ENCODE peak calls at places on chromosomes 1 and 21, in nine cellular contexts. K, P, F, N, J, V, Q, R and Y are unnamed samples.

GRCh38 chr1:212816567-212817278 is 25.0 kb downstream of the TATDN3 start:
- DNase-seq in K (no peak), P (no peak), F (peak; percentile 5), N (no peak), J (no peak), V (no peak), Q (no peak), R (no peak), Y (no peak)

GRCh38 chr21:34046917-34047316 is 26.5 kb upstream of the MRPS6 start:
- DNase-seq in K (no peak), P (no peak), F (no peak), N (no peak), J (no peak), V (peak; percentile 64), Q (no peak), R (no peak), Y (no peak)

GRCh38 chr1:51236548-51237312 is 657 bp downstream of the RNF11 start:
- DNase-seq in K (peak; percentile 59), P (peak; percentile 77), F (peak; percentile 65), N (peak; percentile 44), J (peak; percentile 55), V (peak; percentile 15), Q (peak; percentile 44), R (no peak), Y (peak; percentile 43)

GRCh38 chr1:176919386-176920378 is 244.8 kb downstream of the ASTN1 start:
- DNase-seq in K (no peak), P (no peak), F (no peak), N (no peak), J (no peak), V (no peak), Q (no peak), R (no peak), Y (no peak)

GRCh38 chr1:230228234-230228897 is 161.3 kb downstream of the GALNT2 start:
- DNase-seq in K (no peak), P (no peak), F (no peak), N (no peak), J (no peak), V (no peak), Q (no peak), R (no peak), Y (no peak)

GRCh38 chr1:220528679-220529529 is 968 bp downstream of the MARK1 start:
- DNase-seq in K (no peak), P (no peak), F (peak; percentile 23), N (peak; percentile 3), J (no peak), V (no peak), Q (no peak), R (no peak), Y (no peak)

GRCh38 chr1:245155186-245156040 is 628 bp downstream of the KIF26B start:
- DNase-seq in K (no peak), P (peak; percentile 64), F (peak; percentile 64), N (peak; percentile 38), J (peak; percentile 39), V (no peak), Q (no peak), R (no peak), Y (peak; percentile 18)

GRCh38 chr1:220876511-220877347 is 2.5 kb upstream of the HLX start:
- DNase-seq in K (peak; percentile 63), P (no peak), F (no peak), N (peak; percentile 47), J (no peak), V (no peak), Q (no peak), R (no peak), Y (no peak)

GRCh38 chr1:217943361-217943760 is 312.2 kb downstream of the SPATA17 start:
- DNase-seq in K (no peak), P (no peak), F (no peak), N (no peak), J (no peak), V (no peak), Q (no peak), R (no peak), Y (no peak)

GRCh38 chr1:46543761-46544560 is 7.5 kb downstream of the KNCN start:
- DNase-seq in K (no peak), P (no peak), F (no peak), N (no peak), J (no peak), V (no peak), Q (no peak), R (no peak), Y (no peak)
- H3K4me3 ChIP-seq in K (no peak overlapping the region), P (no peak overlapping the region), F (no peak overlapping the region), N (no peak overlapping the region), J (no peak overlapping the region), V (no peak overlapping the region), Q (no peak overlapping the region), R (no peak overlapping the region), Y (no peak overlapping the region)

GRCh38 chr1:177948336-177948972 is 21.4 kb downstream of the SEC16B start:
- DNase-seq in K (no peak), P (no peak), F (peak; percentile 82), N (peak; percentile 83), J (peak; percentile 85), V (peak; percentile 70), Q (peak; percentile 66), R (peak; percentile 62), Y (peak; percentile 69)
- H3K4me3 ChIP-seq in K (no peak overlapping the region), P (no peak overlapping the region), F (no peak overlapping the region), N (no peak overlapping the region), J (no peak overlapping the region), V (no peak overlapping the region), Q (no peak overlapping the region), R (no peak overlapping the region), Y (no peak overlapping the region)

DNA sequence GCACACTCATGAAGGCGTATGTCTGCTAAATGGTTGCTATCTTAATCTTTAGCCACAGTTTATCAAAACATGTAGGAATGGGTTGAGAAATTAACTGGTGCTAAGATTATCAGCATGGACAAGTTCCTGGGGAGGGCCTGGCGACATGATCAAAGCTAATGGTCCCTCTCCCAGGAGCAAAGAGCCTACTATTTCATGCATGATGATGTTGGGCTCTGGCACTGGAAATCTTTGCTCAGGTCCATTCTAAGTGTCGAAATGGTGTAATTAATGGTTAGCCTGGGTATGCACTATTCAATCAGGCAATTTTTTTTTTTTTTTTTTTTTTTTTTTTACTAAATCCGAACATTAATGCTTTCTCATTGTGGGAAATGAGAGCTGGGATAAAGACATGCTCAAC is 91.8 kb downstream of the SLC45A1 start:
- DNase-seq in K (no peak), P (no peak), F (no peak), N (no peak), J (no peak), V (no peak), Q (no peak), R (no peak), Y (no peak)
- H3K4me3 ChIP-seq in K (no peak overlapping the region), P (no peak overlapping the region), F (no peak overlapping the region), N (no peak overlapping the region), J (no peak overlapping the region), V (no peak overlapping the region), Q (no peak overlapping the region), R (no peak overlapping the region), Y (no peak overlapping the region)

DNA sequence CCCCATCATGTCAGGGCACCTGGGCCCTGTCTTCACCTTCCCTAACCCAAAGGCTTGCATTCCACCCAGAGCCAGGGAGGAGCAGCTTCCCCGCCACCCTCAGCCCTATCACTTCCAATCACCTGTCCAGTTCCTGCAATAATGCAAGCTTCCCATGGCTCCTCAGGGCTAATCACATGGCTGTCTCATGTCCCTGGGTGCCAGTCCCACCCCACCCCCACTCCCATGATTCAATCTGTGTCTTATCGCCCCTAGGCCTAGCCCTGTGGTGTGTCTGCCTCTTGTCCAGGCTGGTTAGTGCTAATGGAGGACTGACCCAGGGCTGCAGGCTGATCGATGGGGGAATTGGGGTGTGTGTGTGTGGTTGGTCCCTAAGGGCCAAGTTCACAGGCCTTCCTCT is 11.0 kb upstream of the PEAR1 start:
- DNase-seq in K (no peak), P (no peak), F (no peak), N (no peak), J (no peak), V (no peak), Q (no peak), R (no peak), Y (no peak)
- H3K4me3 ChIP-seq in K (no peak overlapping the region), P (no peak overlapping the region), F (no peak overlapping the region), N (no peak overlapping the region), J (no peak overlapping the region), V (no peak overlapping the region), Q (no peak overlapping the region), R (no peak overlapping the region), Y (no peak overlapping the region)

DNA sequence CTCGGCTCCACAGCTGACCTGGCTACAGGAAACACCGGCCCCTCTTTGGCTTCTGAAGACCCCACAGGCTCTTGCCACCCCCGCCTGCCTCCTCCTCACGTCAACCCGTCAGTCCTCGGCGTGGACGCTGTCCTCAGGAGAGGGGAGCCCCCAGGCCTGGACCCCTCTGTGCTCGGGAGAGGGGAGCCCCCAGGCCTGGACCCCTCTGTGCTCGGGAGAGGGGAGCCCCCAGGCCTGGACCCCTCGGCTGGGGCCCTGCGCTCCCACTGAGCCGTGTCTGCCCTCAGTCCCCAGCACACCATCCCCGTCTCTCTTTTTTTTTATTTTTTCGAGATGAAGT is 26.0 kb upstream of the C1orf159 start:
- DNase-seq in K (no peak), P (no peak), F (no peak), N (no peak), J (no peak), V (no peak), Q (no peak), R (no peak), Y (no peak)
- H3K4me3 ChIP-seq in K (no peak overlapping the region), P (no peak overlapping the region), F (no peak overlapping the region), N (no peak overlapping the region), J (no peak overlapping the region), V (no peak overlapping the region), Q (no peak overlapping the region), R (no peak overlapping the region), Y (no peak overlapping the region)

DNA sequence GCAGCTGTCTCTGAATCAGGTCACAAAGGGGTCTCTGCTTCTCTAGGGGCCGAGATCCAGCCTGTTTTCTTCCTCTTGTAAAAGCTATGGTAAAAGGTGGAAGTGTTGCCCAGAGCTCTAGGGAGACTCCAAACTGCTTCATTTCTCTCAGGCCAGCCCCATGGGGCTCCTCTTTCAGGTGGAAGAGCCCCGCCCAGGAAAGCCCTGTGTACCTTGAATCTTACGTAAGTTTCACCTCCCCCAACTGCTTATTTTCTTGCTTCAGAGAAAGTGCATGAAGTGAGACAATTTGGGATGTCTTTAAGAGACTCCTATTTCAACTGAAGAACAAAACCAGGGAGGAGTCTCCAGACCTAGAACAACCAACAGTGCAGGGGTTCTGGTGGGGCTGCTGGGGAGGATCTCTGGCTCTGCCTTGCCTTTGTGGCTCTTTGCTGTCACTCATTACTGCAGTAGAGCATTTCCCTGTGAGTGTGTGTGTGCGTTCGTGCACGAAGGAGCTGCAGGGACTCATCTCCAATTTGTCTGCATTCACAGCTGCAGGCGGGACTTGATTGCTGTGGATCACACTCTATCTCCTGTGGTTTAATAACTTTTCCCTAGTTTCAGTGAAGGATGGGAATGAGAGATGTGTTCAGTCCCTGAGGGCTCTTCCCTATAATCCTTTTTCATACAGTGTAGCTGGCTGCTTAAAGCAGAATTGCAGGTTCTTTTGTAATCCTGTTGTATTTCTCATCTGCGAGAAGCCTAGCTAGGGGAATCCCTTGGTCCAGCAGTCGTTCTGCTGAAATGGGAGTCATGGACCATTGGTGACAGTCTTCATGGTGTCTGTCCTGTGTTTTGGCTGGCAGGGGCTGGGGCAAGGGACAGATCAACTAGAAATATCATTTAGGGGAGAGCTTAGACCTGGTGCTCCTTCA is 2.7 kb downstream of the PCP4L1 start:
- DNase-seq in K (no peak), P (no peak), F (peak; percentile 23), N (no peak), J (no peak), V (peak; percentile 27), Q (no peak), R (no peak), Y (no peak)
- H3K4me3 ChIP-seq in K (no peak overlapping the region), P (no peak overlapping the region), F (no peak overlapping the region), N (no peak overlapping the region), J (no peak overlapping the region), V (no peak overlapping the region), Q (no peak overlapping the region), R (no peak overlapping the region), Y (no peak overlapping the region)